ENCODE peak calls at places on chromosome 17, in six cellular contexts. F, S, Z, Y, E and W are unnamed samples.

GRCh38 chr17:31321481-31321880 is at the start of gene EVI2A:
- DNase-seq in F (peak; percentile 41), Y (no peak), Z (peak; percentile 89), E (peak; percentile 52), S (no peak), W (no peak)

GRCh38 chr17:82065193-82065637 is 389 bp downstream of the DUS1L start:
- DNase-seq in F (no peak), S (no peak), E (no peak), Y (no peak), Z (no peak), W (peak; percentile 50)

GRCh38 chr17:49343273-49343672 is 18.8 kb downstream of the ZNF652 start:
- DNase-seq in F (no peak), Z (peak; percentile 46), Y (no peak), S (no peak), E (no peak), W (no peak)

GRCh38 chr17:4144411-4144747 is 1.4 kb downstream of the CYB5D2 start:
- DNase-seq in Y (no peak), F (no peak), Z (no peak), S (no peak), E (no peak), W (no peak)

GRCh38 chr17:7618608-7619007 is 3.9 kb upstream of the FXR2 start:
- DNase-seq in E (no peak), S (no peak), F (no peak), Z (no peak), Y (no peak), W (no peak)

GRCh38 chr17:50604470-50604869 is 30.2 kb upstream of the ABCC3 start:
- DNase-seq in E (no peak), F (peak; percentile 34), Y (no peak), Z (no peak), S (no peak), W (no peak)

GRCh38 chr17:16215002-16215272 is 397 bp downstream of the NCOR1 start:
- DNase-seq in Z (peak; percentile 46), S (peak; percentile 79), F (no peak), E (no peak), Y (no peak), W (no peak)

GRCh38 chr17:34709108-34709779 is 129.9 kb downstream of the TMEM132E start:
- DNase-seq in E (no peak), F (no peak), Y (no peak), S (no peak), Z (peak; percentile 19), W (no peak)

GRCh38 chr17:39443326-39443725 is 7.7 kb downstream of the MED1 start:
- DNase-seq in Z (no peak), F (no peak), E (no peak), Y (no peak), S (no peak), W (no peak)

GRCh38 chr17:38608648-38609047 is 2.9 kb upstream of the SRCIN1 start:
- DNase-seq in S (peak; percentile 29), E (no peak), Z (no peak), Y (no peak), F (peak; percentile 63), W (no peak)

GRCh38 chr17:38709864-38710602 is 5.0 kb downstream of the MLLT6 start:
- DNase-seq in E (no peak), S (no peak), Z (no peak), F (no peak), Y (no peak), W (no peak)

GRCh38 chr17:7951143-7951792 is 19.3 kb downstream of the CNTROB start:
- DNase-seq in E (no peak), S (no peak), Z (no peak), F (no peak), Y (no peak), W (no peak)

GRCh38 chr17:14903810-14904209 is 361.3 kb downstream of the PMP22 start:
- DNase-seq in E (no peak), F (no peak), Y (no peak), Z (peak; percentile 18), S (no peak), W (no peak)

GRCh38 chr17:50560931-50561750 is 626 bp downstream of the CACNA1G start:
- DNase-seq in Y (no peak), S (no peak), E (no peak), Z (no peak), F (no peak), W (peak; percentile 55)

GRCh38 chr17:48491527-48492273 is 39.1 kb downstream of the HOXB1 start:
- DNase-seq in Y (no peak), S (no peak), Z (no peak), F (no peak), E (no peak), W (no peak)

GRCh38 chr17:28078443-28079229 is 36.2 kb downstream of the NLK start:
- DNase-seq in S (no peak), Z (no peak), F (no peak), Y (no peak), E (no peak), W (no peak)

GRCh38 chr17:75856062-75856681 is 1.0 kb upstream of the WBP2 start:
- DNase-seq in E (no peak), Y (no peak), S (no peak), Z (peak; percentile 28), F (peak; percentile 45), W (no peak)

GRCh38 chr17:8930664-8931063 is 34.8 kb downstream of the PIK3R5 start:
- DNase-seq in Z (no peak), S (no peak), Y (no peak), F (no peak), E (no peak), W (no peak)